ENCODE peak calls at places on chromosomes 2 and 18, in five cellular contexts. I is psoas muscle; H is tibial artery; S is CD8-positive, alpha-beta T cell; N is prostate gland. D is an unnamed sample.

GRCh38 chr2:24021122-24021998 is 11.5 kb downstream of the MFSD2B start:
- DNase-seq in S (no peak), I (no peak), H (no peak), N (no peak), D (no peak)

GRCh38 chr2:227033471-227034148 is 130.4 kb downstream of the COL4A4 start:
- DNase-seq in S (no peak), I (no peak), N (peak), H (no peak), D (no peak)

GRCh38 chr2:160666019-160666676 is 172.5 kb upstream of the RBMS1 start:
- DNase-seq in S (no peak), I (no peak), H (no peak), N (no peak), D (peak)

GRCh38 chr2:66445781-66446177 is 10.9 kb downstream of the MEIS1 start:
- DNase-seq in N (no peak), I (no peak), S (no peak), H (no peak), D (no peak)

GRCh38 chr2:82344670-82345069 is 2040.1 kb upstream of the LRRTM1 start:
- DNase-seq in S (no peak), I (no peak), N (no peak), H (no peak), D (no peak)

GRCh38 chr2:227932403-227932802 is 61.0 kb downstream of the DAW1 start:
- DNase-seq in N (no peak), S (no peak), I (no peak), H (no peak), D (no peak)

GRCh38 chr2:99698896-99699295 is 209.1 kb upstream of the REV1 start:
- DNase-seq in S (no peak), N (no peak), I (no peak), H (no peak), D (no peak)

GRCh38 chr2:136651611-136652010 is 113.7 kb upstream of the THSD7B start:
- DNase-seq in H (no peak), I (no peak), N (no peak), S (no peak), D (no peak)

GRCh38 chr2:44579136-44579836 is 217.5 kb downstream of the CAMKMT start:
- DNase-seq in H (no peak), N (no peak), S (no peak), I (no peak), D (no peak)

GRCh38 chr2:182378759-182379158 is 48.1 kb downstream of the PDE1A start:
- DNase-seq in I (no peak), S (no peak), H (no peak), N (no peak), D (no peak)

GRCh38 chr2:112712903-112713584 is 7.8 kb upstream of the NT5DC4 start:
- DNase-seq in H (no peak), N (no peak), I (no peak), S (peak), D (no peak)

GRCh38 chr2:223596208-223596607 is 6.0 kb downstream of the SCG2 start:
- DNase-seq in N (no peak), I (no peak), S (no peak), H (no peak), D (no peak)

GRCh38 chr18:2967357-2967756 is 45.6 kb downstream of the LPIN2 start:
- DNase-seq in N (no peak), I (no peak), S (no peak), H (no peak), D (no peak)

GRCh38 chr2:234257859-234258561 is 207.5 kb downstream of the SPP2 start:
- DNase-seq in I (no peak), S (no peak), H (peak), N (peak), D (peak)

GRCh38 chr2:216538538-216538937 is 39.9 kb downstream of the RPL37A start:
- DNase-seq in H (no peak), I (no peak), S (no peak), N (no peak), D (no peak)

GRCh38 chr18:8608795-8609673 is at the start of gene RAB12:
- DNase-seq in I (peak), N (peak), S (peak), H (peak), D (no peak)

GRCh38 chr18:36744261-36744876 is 84.4 kb downstream of the TPGS2 start:
- DNase-seq in N (no peak), I (no peak), H (no peak), S (no peak), D (no peak)

GRCh38 chr18:48778344-48779011 is 172.3 kb downstream of the SMAD7 start:
- DNase-seq in N (no peak), I (peak), S (no peak), H (no peak), D (no peak)

GRCh38 chr2:12766421-12766879 is 49.7 kb downstream of the TRIB2 start:
- DNase-seq in I (no peak), H (no peak), S (no peak), N (no peak), D (no peak)
- H3K4me3 ChIP-seq in I (no peak), H (no peak), S (no peak), N (no peak), D (no peak)

GRCh38 chr2:8202139-8202538 is 479.7 kb upstream of the ID2 start:
- DNase-seq in S (no peak), H (no peak), I (no peak), N (no peak), D (no peak)

GRCh38 chr2:8203354-8203753 is 478.5 kb upstream of the ID2 start:
- DNase-seq in I (no peak), H (no peak), S (no peak), N (no peak), D (no peak)

GRCh38 chr2:8209494-8209893 is 472.4 kb upstream of the ID2 start:
- DNase-seq in N (no peak), I (no peak), S (no peak), H (no peak), D (no peak)

GRCh38 chr2:8198776-8199382 is 483.0 kb upstream of the ID2 start:
- DNase-seq in N (no peak), S (no peak), I (no peak), H (no peak), D (no peak)

DNA sequence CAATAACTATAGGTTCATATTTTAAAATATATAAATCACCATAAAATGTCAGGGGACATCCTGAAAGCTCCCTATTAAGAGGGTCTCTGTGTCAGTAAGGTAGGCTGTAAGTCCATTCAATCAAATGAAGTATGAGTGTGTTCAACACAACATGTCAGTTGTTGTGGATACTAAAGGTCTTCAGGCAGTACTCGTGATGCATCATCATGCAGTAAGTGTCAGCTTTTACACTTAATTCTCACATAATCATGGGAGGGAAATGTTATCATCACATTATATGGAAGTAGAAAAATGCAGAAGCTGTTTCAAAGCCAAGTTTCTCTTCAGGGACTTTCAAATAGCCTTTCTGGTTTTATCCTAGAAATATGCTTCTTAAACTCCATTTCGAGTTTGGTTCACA is 477.2 kb upstream of the ID2 start:
- DNase-seq in H (no peak), S (no peak), I (no peak), N (no peak), D (no peak)
- TF ChIP-seq CTCF in H (no peak), S (no peak), I (no peak), N (no peak), D (no peak)

DNA sequence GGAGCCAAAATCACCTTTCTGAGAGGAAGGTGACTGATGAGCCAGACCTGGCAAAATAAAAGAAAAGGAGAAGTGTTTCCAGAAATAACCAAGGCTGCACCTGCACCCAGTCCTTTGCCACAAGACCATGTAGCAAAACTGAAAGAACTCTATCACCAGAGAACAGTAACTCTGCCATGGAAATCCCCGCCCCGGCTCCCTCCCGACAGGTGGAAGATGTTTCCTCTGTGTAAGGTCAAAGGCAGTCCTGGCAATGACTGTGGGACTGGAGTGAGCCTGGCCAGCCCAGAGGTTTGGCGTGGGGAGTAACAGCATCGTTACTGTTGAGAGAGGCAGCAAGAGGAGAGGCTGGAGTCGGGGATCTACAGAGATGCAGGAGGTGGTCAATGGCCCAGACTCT is 42.3 kb downstream of the SPRED2 start:
- DNase-seq in H (no peak), N (no peak), I (no peak), S (no peak), D (no peak)
- H3K4me3 ChIP-seq in H (no peak), N (no peak), I (no peak), S (no peak), D (no peak)

DNA sequence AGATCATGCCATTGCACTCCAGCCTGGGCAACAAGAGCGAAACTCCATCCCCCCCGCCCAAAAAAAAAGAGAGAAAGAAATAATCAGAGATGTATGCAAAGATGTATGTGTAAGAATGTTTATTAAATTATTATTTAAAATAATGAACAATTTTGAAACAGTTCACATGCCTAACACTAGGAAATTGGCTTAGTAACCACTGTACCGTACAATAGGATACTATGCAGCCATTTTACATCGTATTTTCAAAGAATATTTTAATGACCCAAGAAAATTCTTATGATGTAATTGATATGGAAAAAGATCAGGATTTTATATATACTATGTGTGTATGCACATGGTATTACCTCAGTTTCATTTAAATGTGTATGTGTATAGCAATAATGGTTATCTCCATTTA is 190.5 kb downstream of the ZFP36L2 start:
- DNase-seq in S (no peak), I (no peak), N (no peak), H (no peak), D (no peak)
- TF ChIP-seq CTCF in S (no peak), I (no peak), N (no peak), H (no peak), D (no peak)

DNA sequence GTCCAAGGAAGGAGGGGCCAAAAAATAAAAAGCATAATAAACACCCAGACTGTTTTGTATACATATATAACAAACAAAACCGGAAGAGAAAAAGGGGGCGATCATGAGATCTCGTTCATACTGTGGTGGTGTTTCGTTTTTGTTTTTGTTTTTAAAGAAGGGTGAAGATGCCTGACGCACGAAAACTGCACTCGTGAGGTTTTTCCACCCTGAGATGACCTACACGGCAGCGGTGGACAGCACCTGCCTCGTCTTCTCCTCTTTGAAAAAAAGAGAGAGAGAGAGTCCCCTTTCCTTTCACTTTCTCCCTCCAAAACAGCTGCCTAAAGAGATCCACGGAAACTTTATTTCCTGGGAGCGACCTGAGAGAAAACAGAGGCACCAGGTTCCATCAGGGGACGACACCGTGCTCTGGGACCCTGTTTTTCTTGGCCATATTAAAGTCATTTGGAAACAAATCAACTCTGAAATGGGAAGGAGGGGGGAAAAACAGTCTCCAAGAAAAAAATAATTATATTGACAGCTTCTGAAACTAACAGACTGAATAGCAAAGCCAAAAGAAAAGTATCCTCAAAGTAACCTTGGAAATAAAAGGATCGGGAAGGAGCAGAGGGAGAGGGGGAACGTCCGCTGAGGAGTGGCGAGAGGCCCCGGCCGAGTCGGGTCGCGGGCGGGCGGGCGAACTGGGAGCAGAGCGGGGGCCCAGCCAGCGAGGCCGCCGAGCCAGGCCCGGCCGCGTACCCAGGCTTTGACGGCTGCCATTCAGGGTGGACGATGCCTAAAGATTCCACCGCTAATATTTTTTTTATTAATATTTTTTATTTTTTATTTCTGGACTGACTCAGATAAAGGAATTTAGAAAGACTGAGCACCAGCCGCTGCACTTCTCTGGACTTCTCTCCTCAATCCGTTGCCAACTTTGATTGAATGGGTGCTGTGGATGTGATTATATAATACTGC is 3.6 kb downstream of the POU3F3 start:
- DNase-seq in I (no peak), S (no peak), H (no peak), N (no peak), D (no peak)
- H3K4me3 ChIP-seq in I (no peak), S (peak), H (no peak), N (no peak), D (peak)

DNA sequence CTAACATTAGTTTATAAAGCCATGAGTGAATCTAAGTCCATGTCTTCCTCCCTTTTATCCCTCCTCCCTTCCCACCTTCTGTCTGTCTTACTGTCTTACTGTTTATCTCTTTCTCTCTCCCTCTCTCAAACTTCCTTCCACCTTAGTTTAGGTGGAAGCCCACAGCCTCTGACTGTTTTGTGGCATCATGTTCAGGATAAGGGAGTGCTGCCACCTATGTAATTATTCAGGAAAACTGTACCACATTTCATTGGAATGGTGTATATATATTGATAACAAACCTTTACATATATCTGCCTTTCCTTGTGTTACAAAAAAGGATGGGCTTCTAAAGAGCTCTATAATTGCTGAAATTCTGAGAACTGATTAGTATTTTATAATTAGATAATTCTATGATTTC is 48.7 kb downstream of the NETO1 start:
- DNase-seq in I (no peak), N (no peak), H (no peak), S (no peak), D (no peak)
- TF ChIP-seq CTCF in I (no peak), N (no peak), H (no peak), S (no peak), D (no peak)

GRCh38 chr2:188382107-188382506 is 90.4 kb downstream of the GULP1 start:
- DNase-seq in H (no peak), N (no peak), S (no peak), I (no peak), D (no peak)

GRCh38 chr2:188385857-188386256 is 94.2 kb downstream of the GULP1 start:
- DNase-seq in I (no peak), H (no peak), S (no peak), N (no peak), D (no peak)

GRCh38 chr2:188381614-188382013 is 89.9 kb downstream of the GULP1 start:
- DNase-seq in N (no peak), H (no peak), S (no peak), I (no peak), D (peak)

GRCh38 chr2:188380280-188380679 is 88.6 kb downstream of the GULP1 start:
- DNase-seq in H (no peak), N (no peak), S (no peak), I (no peak), D (no peak)

GRCh38 chr2:188383158-188383557 is 91.5 kb downstream of the GULP1 start:
- DNase-seq in H (no peak), S (no peak), N (no peak), I (no peak), D (no peak)
- H3K4me3 ChIP-seq in H (peak), S (no peak), N (no peak), I (peak), D (no peak)

GRCh38 chr2:138185827-138186226 is 221.6 kb downstream of the HNMT start:
- DNase-seq in I (no peak), H (no peak), S (no peak), N (no peak), D (no peak)
- TF ChIP-seq CTCF in I (no peak), H (no peak), S (no peak), N (no peak), D (no peak)

GRCh38 chr18:23194969-23195957 is 60.0 kb downstream of the CABLES1 start:
- DNase-seq in S (no peak), I (no peak), N (no peak), H (no peak), D (no peak)

GRCh38 chr18:23193727-23194126 is 58.4 kb downstream of the CABLES1 start:
- DNase-seq in N (no peak), S (no peak), I (no peak), H (no peak), D (no peak)

GRCh38 chr18:23191952-23192662 is 56.8 kb downstream of the CABLES1 start:
- DNase-seq in H (peak), I (peak), N (no peak), S (no peak), D (no peak)

GRCh38 chr18:23196119-23197004 is 61.1 kb downstream of the CABLES1 start:
- DNase-seq in S (no peak), H (no peak), N (no peak), I (no peak), D (no peak)

GRCh38 chr18:23194150-23194968 is 59.1 kb downstream of the CABLES1 start:
- DNase-seq in H (no peak), I (no peak), S (no peak), N (no peak), D (no peak)
- H3K4me3 ChIP-seq in H (no peak), I (no peak), S (no peak), N (no peak), D (no peak)

GRCh38 chr2:163347982-163348842 is 387.6 kb downstream of the FIGN start:
- DNase-seq in S (no peak), H (peak), N (peak), I (peak), D (peak)

GRCh38 chr2:163345795-163346573 is 389.8 kb downstream of the FIGN start:
- DNase-seq in H (no peak), S (no peak), N (peak), I (no peak), D (peak)

GRCh38 chr2:163341426-163341825 is 394.4 kb downstream of the FIGN start:
- DNase-seq in I (no peak), H (no peak), S (no peak), N (no peak), D (no peak)

GRCh38 chr2:163338270-163338669 is 397.5 kb downstream of the FIGN start:
- DNase-seq in I (no peak), S (no peak), N (no peak), H (no peak), D (no peak)

GRCh38 chr2:163343316-163343715 is 392.5 kb downstream of the FIGN start:
- DNase-seq in I (no peak), H (no peak), N (no peak), S (no peak), D (no peak)
- TF ChIP-seq CTCF in I (no peak), H (no peak), N (no peak), S (no peak), D (no peak)

D was measured in epithelial cell of proximal tubule.